ENCODE peak calls at places on chromosomes 7 and 10, in four cellular contexts. N, S, D and J are unnamed samples.

GRCh38 chr7:136947347-136947746 is 78.9 kb downstream of the CHRM2 start:
- DNase-seq in N (no peak), S (no peak), D (no peak), J (no peak)

GRCh38 chr7:73351447-73352167 is 23.6 kb downstream of the FKBP6 start:
- DNase-seq in N (no peak), S (no peak), D (peak; percentile 4), J (no peak)

GRCh38 chr10:110817614-110818013 is 54.1 kb upstream of the PDCD4 start:
- DNase-seq in N (peak; percentile 19), S (no peak), D (no peak), J (no peak)

GRCh38 chr7:33745934-33746333 is 159.4 kb upstream of the BMPER start:
- DNase-seq in N (no peak), S (no peak), D (no peak), J (no peak)

GRCh38 chr10:120995768-120996167 is 144.6 kb downstream of the WDR11 start:
- DNase-seq in N (no peak), S (no peak), D (no peak), J (no peak)

GRCh38 chr7:88357794-88358533 is 51.3 kb upstream of the STEAP4 start:
- DNase-seq in N (peak; percentile 39), S (peak; percentile 40), D (no peak), J (no peak)

GRCh38 chr7:114439581-114439980 is 25.0 kb downstream of the FOXP2 start:
- DNase-seq in N (no peak), S (no peak), D (no peak), J (no peak)

GRCh38 chr10:121819049-121819448 is 108.8 kb downstream of the ATE1 start:
- DNase-seq in N (no peak), S (no peak), D (no peak), J (no peak)

GRCh38 chr7:25615603-25616002 is 387.3 kb upstream of the NPVF start:
- DNase-seq in N (no peak), S (no peak), D (no peak), J (no peak)

GRCh38 chr7:32680259-32681173 is 185.2 kb downstream of the AVL9 start:
- DNase-seq in N (no peak), S (no peak), D (no peak), J (peak; percentile 22)

GRCh38 chr10:78312197-78313046 is 278.8 kb downstream of the RPS24 start:
- DNase-seq in N (no peak), S (no peak), D (no peak), J (no peak)

GRCh38 chr7:121003986-121004685 is 15.6 kb downstream of the CPED1 start:
- DNase-seq in N (no peak), S (no peak), D (no peak), J (no peak)

GRCh38 chr7:121001932-121002754 is 13.6 kb downstream of the CPED1 start:
- DNase-seq in N (no peak), S (no peak), D (no peak), J (no peak)

GRCh38 chr7:121001234-121001633 is 12.7 kb downstream of the CPED1 start:
- DNase-seq in N (no peak), S (no peak), D (no peak), J (no peak)

GRCh38 chr7:121000091-121000983 is 11.8 kb downstream of the CPED1 start:
- DNase-seq in N (no peak), S (peak; percentile 39), D (no peak), J (no peak)

DNA sequence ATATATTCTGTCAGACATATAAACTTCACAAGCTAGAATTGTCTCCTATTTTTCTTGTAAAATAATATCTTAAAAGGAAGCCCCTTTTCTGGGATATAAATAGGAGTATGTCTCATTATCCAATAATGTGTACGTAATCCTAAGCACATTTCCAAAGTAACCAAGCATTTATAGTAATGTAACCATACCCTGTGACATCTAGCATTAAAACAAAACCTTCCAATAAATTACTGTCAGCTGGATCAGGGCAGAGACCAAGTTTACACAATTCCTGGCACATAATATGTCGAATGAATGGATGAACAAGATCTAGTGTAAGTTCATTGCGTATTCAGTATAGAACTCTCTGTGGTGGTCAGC is 14.2 kb downstream of the CPED1 start:
- DNase-seq in N (no peak), S (no peak), D (no peak), J (no peak)
- H3K4me3 ChIP-seq in N (no peak overlapping the region), S (no peak overlapping the region), D (no peak overlapping the region), J (no peak overlapping the region)

DNA sequence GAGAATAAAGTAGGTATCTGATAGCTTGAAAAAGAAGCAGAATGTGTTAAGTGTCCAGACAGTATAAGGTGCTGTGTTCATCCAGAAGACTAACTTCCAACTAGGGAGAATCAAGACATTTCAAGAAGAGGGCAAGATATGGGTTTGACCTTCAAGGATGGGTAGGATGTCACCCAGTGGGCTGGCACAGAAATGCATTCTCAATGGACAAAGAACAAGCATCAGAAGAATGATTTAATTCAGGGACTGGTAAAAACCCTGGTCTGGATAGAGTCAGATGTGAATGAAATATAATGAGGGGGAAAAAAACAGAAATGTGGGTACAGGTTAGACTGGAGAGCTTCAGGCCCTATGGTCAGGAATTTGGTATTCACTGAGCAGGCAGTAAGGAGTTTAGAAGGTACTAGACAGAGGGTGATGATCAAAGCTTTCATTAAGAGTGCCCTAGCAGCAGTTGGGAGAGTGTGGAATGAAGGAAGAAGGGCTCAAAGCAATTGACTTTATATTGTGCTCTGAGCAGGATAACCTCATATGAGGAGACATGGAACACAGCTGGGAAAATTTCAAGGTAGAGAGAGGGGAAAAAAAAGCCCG is 180.7 kb upstream of the ANK3 start:
- DNase-seq in N (no peak), S (no peak), D (no peak), J (no peak)
- TF ChIP-seq CTCF in N (no peak), S (no peak), D (no peak), J (no peak)

GRCh38 chr7:111138196-111138569 is 47.3 kb downstream of the LRRN3 start:
- DNase-seq in N (peak; percentile 84), S (peak; percentile 66), D (peak; percentile 71), J (peak; percentile 65)
- H3K4me3 ChIP-seq in N (peak overlapping the region; percentile 37), S (no peak overlapping the region), D (peak overlapping the region; percentile 2), J (no peak overlapping the region)

GRCh38 chr10:61795551-61795950 is 105.9 kb upstream of the ARID5B start:
- DNase-seq in N (no peak), S (no peak), D (no peak), J (no peak)
- TF ChIP-seq CTCF in N (peak; percentile 22), S (no peak), D (no peak), J (no peak)

GRCh38 chr10:73819025-73819424 is 7.6 kb upstream of the NDST2 start:
- DNase-seq in N (no peak), S (no peak), D (peak; percentile 75), J (no peak)
- H3K4me3 ChIP-seq in N (no peak overlapping the region), S (no peak overlapping the region), D (no peak overlapping the region), J (no peak overlapping the region)

GRCh38 chr10:102268333-102268999 is 23.1 kb downstream of the GBF1 start:
- DNase-seq in N (peak; percentile 10), S (no peak), D (no peak), J (no peak)
- TF ChIP-seq CTCF in N (no peak), S (no peak), D (no peak), J (no peak)

DNA sequence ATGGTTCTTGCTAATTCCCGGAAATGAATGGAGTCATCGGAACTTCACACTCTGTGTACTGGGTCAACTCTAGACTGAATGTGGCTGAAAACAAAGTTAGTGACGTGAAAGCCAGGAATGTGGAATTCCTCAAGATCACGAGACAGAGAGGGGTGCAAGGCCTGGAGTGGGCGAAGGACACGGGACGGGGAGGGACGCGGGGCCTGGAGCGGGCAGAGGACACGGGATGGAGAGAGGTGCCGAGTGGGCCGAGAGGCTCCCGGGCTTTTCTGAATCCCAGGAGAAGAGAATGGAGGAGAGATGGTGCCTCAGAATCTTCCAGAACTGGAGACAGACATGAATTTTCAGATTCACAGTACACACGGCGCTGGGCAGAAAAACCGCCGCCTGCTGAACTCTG is 50.6 kb upstream of the PRKAR1B start:
- DNase-seq in N (no peak), S (no peak), D (no peak), J (no peak)
- H3K4me3 ChIP-seq in N (no peak overlapping the region), S (no peak overlapping the region), D (no peak overlapping the region), J (no peak overlapping the region)

GRCh38 chr10:103507235-103508191 is 14.0 kb downstream of the NEURL1 start:
- DNase-seq in N (no peak), S (peak; percentile 77), D (peak; percentile 40), J (no peak)
- TF ChIP-seq CTCF in N (no peak), S (peak; percentile 41), D (no peak), J (no peak)

GRCh38 chr7:48627153-48627552 is 297.2 kb upstream of the CDC14C start:
- DNase-seq in N (no peak), S (no peak), D (no peak), J (no peak)
- H3K4me3 ChIP-seq in N (no peak overlapping the region), S (no peak overlapping the region), D (no peak overlapping the region), J (no peak overlapping the region)

GRCh38 chr10:80694930-80695329 is 157.2 kb downstream of the SH2D4B start:
- DNase-seq in N (no peak), S (no peak), D (no peak), J (no peak)
- TF ChIP-seq CTCF in N (no peak), S (no peak), D (no peak), J (no peak)